ENCODE peak calls at places on chromosome 20, in nine cellular contexts. Q is thoracic aorta, R is AG04450, F is Peyer's patch, P is fibroblast of mammary gland, H is WERI-Rb-1, B is cardiac muscle cell, K is adrenal gland, D is right cardiac atrium. W is an unnamed sample.

GRCh38 chr20:37343212-37343993 is 2.5 kb upstream of the SRC start:
- DNase-seq in D (peak), R (no peak), F (no peak), P (no peak), Q (no peak), H (no peak), K (no peak), B (no peak), W (no peak)

GRCh38 chr20:58650181-58650775 is 805 bp upstream of the STX16 start:
- DNase-seq in F (peak), H (peak), Q (no peak), D (peak), K (peak), P (no peak), R (no peak), B (peak), W (peak)

GRCh38 chr20:8812818-8813217 is 256.1 kb upstream of the PLCB4 start:
- DNase-seq in F (no peak), H (no peak), B (no peak), K (peak), P (no peak), D (no peak), Q (no peak), R (no peak), W (no peak)

GRCh38 chr20:25549866-25550477 is 35.4 kb downstream of the NINL start:
- DNase-seq in D (no peak), H (no peak), R (peak), K (no peak), B (peak), Q (no peak), F (no peak), P (peak), W (no peak)

GRCh38 chr20:58649288-58650180 is 1.5 kb upstream of the STX16 start:
- DNase-seq in D (peak), Q (no peak), R (no peak), B (no peak), K (peak), F (peak), P (no peak), H (no peak), W (no peak)

GRCh38 chr20:2911200-2911599 is 37.9 kb downstream of the PTPRA start:
- DNase-seq in H (no peak), B (no peak), K (no peak), D (no peak), P (no peak), R (no peak), F (no peak), Q (no peak), W (no peak)

GRCh38 chr20:41632896-41633295 is 14.7 kb upstream of the CHD6 start:
- DNase-seq in P (peak), B (peak), R (no peak), D (no peak), K (no peak), F (no peak), H (no peak), Q (no peak), W (no peak)

GRCh38 chr20:51720384-51720783 is 47.8 kb downstream of the ATP9A start:
- DNase-seq in F (no peak), H (no peak), P (no peak), Q (no peak), R (no peak), B (no peak), K (no peak), D (no peak), W (no peak)

GRCh38 chr20:3681931-3682820 is at the start of gene ADAM33:
- DNase-seq in H (no peak), F (no peak), D (peak), P (peak), R (no peak), K (no peak), B (peak), Q (no peak), W (peak)

GRCh38 chr20:33889312-33889711 is 78.2 kb downstream of the CHMP4B start:
- DNase-seq in F (no peak), H (no peak), D (no peak), B (no peak), Q (no peak), R (no peak), P (no peak), K (no peak), W (no peak)

GRCh38 chr20:45342863-45343444 is 5.3 kb downstream of the SDC4 start:
- DNase-seq in H (no peak), R (no peak), Q (no peak), B (no peak), K (no peak), D (no peak), F (no peak), P (no peak), W (no peak)
- H3K4me3 ChIP-seq in H (no peak), R (peak), Q (peak), B (no peak), K (peak), D (no peak), F (peak), P (no peak), W (peak)

GRCh38 chr20:50517817-50518154 is 7.6 kb downstream of the PTPN1 start:
- DNase-seq in R (no peak), Q (no peak), F (peak), H (no peak), B (peak), P (no peak), K (no peak), D (no peak), W (no peak)
- H3K4me3 ChIP-seq in R (peak), Q (no peak), F (no peak), H (no peak), B (no peak), P (no peak), K (no peak), D (no peak), W (no peak)

GRCh38 chr20:32511358-32512046 is 73.6 kb downstream of the NOL4L start:
- DNase-seq in K (no peak), D (no peak), H (no peak), B (no peak), P (no peak), R (no peak), Q (no peak), F (no peak), W (no peak)
- H3K4me3 ChIP-seq in K (no peak), D (no peak), H (no peak), B (no peak), P (no peak), R (no peak), Q (no peak), F (no peak), W (no peak)

DNA sequence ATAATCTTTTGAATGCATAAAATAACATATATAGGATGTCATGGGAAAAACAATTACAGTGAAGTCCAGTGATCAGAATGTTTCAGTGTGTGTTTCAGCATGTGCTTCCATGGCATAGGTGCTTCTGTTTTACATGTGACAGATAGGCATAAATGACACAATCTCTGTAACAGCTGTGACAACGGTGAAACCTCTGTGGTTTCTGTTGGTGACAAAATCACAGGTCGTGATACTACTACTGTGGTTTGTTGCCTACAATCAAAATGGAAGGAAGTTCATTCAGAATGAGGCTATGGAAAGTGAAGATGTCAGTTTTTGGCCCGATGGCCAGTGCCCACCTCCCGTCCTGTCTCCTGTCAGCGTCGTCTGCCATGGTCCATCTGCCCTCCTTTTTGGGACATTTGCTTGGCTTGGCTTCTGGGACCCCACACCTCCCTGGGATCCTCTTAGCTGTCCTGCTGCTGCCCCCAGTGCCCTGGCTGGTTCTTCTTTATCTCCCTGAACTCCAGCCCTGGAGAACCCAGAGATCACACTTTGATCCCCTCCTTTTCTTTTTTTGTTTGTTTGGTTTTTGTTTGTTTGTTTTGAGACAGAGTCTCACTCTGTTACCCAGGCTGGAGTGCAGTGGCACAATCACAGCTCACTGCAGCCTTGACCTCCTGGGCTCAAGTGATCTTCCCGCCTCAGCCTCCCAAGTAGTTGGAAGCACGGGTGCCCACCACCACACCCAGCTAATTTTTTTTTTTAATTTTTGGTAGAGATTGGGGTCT is 79.3 kb upstream of the NAA20 start:
- DNase-seq in F (no peak), P (no peak), B (no peak), R (no peak), K (no peak), Q (no peak), H (no peak), D (no peak), W (no peak)
- H3K4me3 ChIP-seq in F (no peak), P (no peak), B (no peak), R (no peak), K (peak), Q (peak), H (no peak), D (no peak), W (peak)

GRCh38 chr20:49566401-49566800 is 1.5 kb downstream of the PTGIS start:
- DNase-seq in F (no peak), H (no peak), B (no peak), K (no peak), P (no peak), Q (no peak), D (no peak), R (no peak), W (no peak)
- H3K4me3 ChIP-seq in F (no peak), H (no peak), B (no peak), K (peak), P (peak), Q (peak), D (peak), R (peak), W (no peak)

GRCh38 chr20:56735087-56735642 is 106.1 kb downstream of the TFAP2C start:
- DNase-seq in B (no peak), P (no peak), R (no peak), H (no peak), K (peak), D (no peak), Q (no peak), F (no peak), W (no peak)

GRCh38 chr20:56731041-56731440 is 101.9 kb downstream of the TFAP2C start:
- DNase-seq in Q (no peak), F (no peak), H (no peak), D (no peak), B (no peak), K (no peak), R (no peak), P (no peak), W (no peak)

GRCh38 chr20:56731496-56731895 is 102.4 kb downstream of the TFAP2C start:
- DNase-seq in B (no peak), D (no peak), Q (no peak), P (no peak), F (no peak), H (no peak), R (no peak), K (no peak), W (no peak)

GRCh38 chr20:56733967-56734366 is 104.9 kb downstream of the TFAP2C start:
- DNase-seq in K (no peak), B (no peak), H (no peak), R (no peak), F (no peak), P (no peak), D (no peak), Q (no peak), W (no peak)

GRCh38 chr20:56736285-56736857 is 107.3 kb downstream of the TFAP2C start:
- DNase-seq in B (no peak), D (no peak), R (no peak), Q (no peak), H (no peak), K (no peak), P (no peak), F (no peak), W (no peak)
- H3K4me3 ChIP-seq in B (no peak), D (no peak), R (no peak), Q (no peak), H (no peak), K (no peak), P (no peak), F (no peak), W (no peak)

W was measured in tibial nerve.